ENCODE peak calls at places on chromosomes 6 and 20, in eight cellular contexts. K is neural crest cell, O is WERI-Rb-1, I is vagina, Q is AG09319, P is GM10248, M is GM13976, V is fibroblast of mammary gland. G is an unnamed sample.

GRCh38 chr6:11243861-11244260 is 11.4 kb upstream of the NEDD9 start:
- DNase-seq in Q (no peak), I (no peak), M (no peak), V (no peak), K (no peak), O (no peak), P (no peak), G (no peak)

GRCh38 chr6:5537967-5538366 is 276.7 kb downstream of the FARS2 start:
- DNase-seq in I (no peak), V (peak; percentile 65), K (no peak), O (no peak), P (no peak), Q (no peak), M (no peak), G (no peak)

GRCh38 chr6:24891004-24891403 is 44.8 kb downstream of the RIPOR2 start:
- DNase-seq in M (no peak), P (no peak), K (no peak), V (no peak), O (no peak), I (no peak), Q (no peak), G (no peak)

GRCh38 chr6:170445487-170445886 is 107.6 kb downstream of the PSMB1 start:
- DNase-seq in Q (no peak), O (no peak), V (peak; percentile 28), M (no peak), P (no peak), K (no peak), I (no peak), G (no peak)

GRCh38 chr6:69801225-69801624 is 4.4 kb upstream of the LMBRD1 start:
- DNase-seq in P (no peak), Q (no peak), I (no peak), V (no peak), K (no peak), M (no peak), O (no peak), G (no peak)

GRCh38 chr6:148529010-148529409 is 186.4 kb downstream of the SASH1 start:
- DNase-seq in O (no peak), P (no peak), Q (no peak), V (no peak), M (no peak), I (no peak), K (no peak), G (no peak)

GRCh38 chr6:16684896-16685554 is 76.2 kb downstream of the ATXN1 start:
- DNase-seq in K (no peak), O (no peak), Q (no peak), I (no peak), M (peak; percentile 35), P (peak; percentile 37), V (peak; percentile 88), G (peak; percentile 36)

GRCh38 chr20:51190783-51191180 is 167.9 kb upstream of the KCNG1 start:
- DNase-seq in I (no peak), K (no peak), V (peak; percentile 59), Q (no peak), M (no peak), P (no peak), O (no peak), G (no peak)

GRCh38 chr6:38436726-38437465 is 202.8 kb downstream of the BTBD9 start:
- DNase-seq in V (peak; percentile 78), O (no peak), K (no peak), Q (no peak), I (no peak), P (no peak), M (no peak), G (no peak)

GRCh38 chr6:14635933-14636599 is 518.5 kb downstream of the CD83 start:
- DNase-seq in O (no peak), Q (no peak), K (no peak), V (no peak), M (peak; percentile 48), I (no peak), P (peak; percentile 47), G (peak; percentile 34)

GRCh38 chr6:120938164-120938875 is 396.0 kb downstream of the TBC1D32 start:
- DNase-seq in I (no peak), P (no peak), V (no peak), Q (no peak), O (no peak), K (no peak), M (no peak), G (peak; percentile 6)

GRCh38 chr6:17719323-17720041 is 12.8 kb upstream of the NUP153 start:
- DNase-seq in Q (no peak), I (no peak), O (no peak), M (no peak), P (no peak), K (no peak), V (no peak), G (no peak)

GRCh38 chr6:124688369-124688768 is 273.9 kb upstream of the RNF217 start:
- DNase-seq in O (no peak), V (no peak), M (no peak), P (no peak), I (no peak), Q (no peak), K (no peak), G (no peak)

GRCh38 chr6:76555090-76555489 is 482.6 kb upstream of the IMPG1 start:
- DNase-seq in Q (no peak), P (no peak), M (no peak), V (no peak), K (no peak), I (no peak), O (no peak), G (no peak)

GRCh38 chr20:51985013-51985415 is 182.7 kb upstream of the SALL4 start:
- DNase-seq in K (no peak), Q (peak; percentile 97), V (peak; percentile 96), P (no peak), O (no peak), M (no peak), I (no peak), G (no peak)

GRCh38 chr20:24851346-24852019 is 97.6 kb upstream of the CST7 start:
- DNase-seq in K (no peak), P (no peak), I (no peak), O (no peak), M (no peak), V (no peak), Q (no peak), G (no peak)

GRCh38 chr6:68875403-68875802 is 240.3 kb downstream of the ADGRB3 start:
- DNase-seq in K (no peak), M (no peak), O (no peak), I (no peak), V (no peak), Q (no peak), P (no peak), G (no peak)

GRCh38 chr6:167799033-167799933 is 27.4 kb upstream of the AFDN start:
- DNase-seq in K (no peak), P (no peak), I (no peak), Q (no peak), V (no peak), M (no peak), O (peak; percentile 88), G (no peak)

GRCh38 chr6:135084916-135085269 is 30.3 kb upstream of the HBS1L start:
- DNase-seq in K (no peak), O (no peak), I (no peak), V (no peak), M (no peak), Q (no peak), P (no peak), G (no peak)
- TF ChIP-seq CTCF in K (no peak), O (no peak), I (no peak), V (no peak), M (no peak), Q (no peak), P (no peak), G (no peak)

GRCh38 chr20:1299522-1299921 is 29.4 kb downstream of the SDCBP2 start:
- DNase-seq in M (peak; percentile 56), I (no peak), V (no peak), Q (no peak), P (peak; percentile 43), O (peak; percentile 64), K (no peak), G (no peak)
- TF ChIP-seq CTCF in M (no peak), I (no peak), V (peak; percentile 15), Q (no peak), P (no peak), O (peak; percentile 70), K (peak; percentile 40), G (no peak)

GRCh38 chr6:157099912-157100593 is 223.3 kb downstream of the TMEM242 start:
- DNase-seq in V (no peak), M (peak; percentile 73), P (peak; percentile 71), K (no peak), Q (no peak), I (no peak), O (no peak), G (peak; percentile 65)

GRCh38 chr6:157098999-157099398 is 224.3 kb downstream of the TMEM242 start:
- DNase-seq in I (no peak), Q (no peak), O (no peak), V (no peak), K (no peak), P (no peak), M (no peak), G (no peak)

GRCh38 chr6:157104803-157105202 is 218.5 kb downstream of the TMEM242 start:
- DNase-seq in O (no peak), I (no peak), V (no peak), Q (no peak), P (no peak), K (no peak), M (no peak), G (no peak)

GRCh38 chr6:157097255-157097936 is 225.9 kb downstream of the TMEM242 start:
- DNase-seq in Q (no peak), I (no peak), K (no peak), M (no peak), O (peak; percentile 25), V (no peak), P (no peak), G (no peak)

DNA sequence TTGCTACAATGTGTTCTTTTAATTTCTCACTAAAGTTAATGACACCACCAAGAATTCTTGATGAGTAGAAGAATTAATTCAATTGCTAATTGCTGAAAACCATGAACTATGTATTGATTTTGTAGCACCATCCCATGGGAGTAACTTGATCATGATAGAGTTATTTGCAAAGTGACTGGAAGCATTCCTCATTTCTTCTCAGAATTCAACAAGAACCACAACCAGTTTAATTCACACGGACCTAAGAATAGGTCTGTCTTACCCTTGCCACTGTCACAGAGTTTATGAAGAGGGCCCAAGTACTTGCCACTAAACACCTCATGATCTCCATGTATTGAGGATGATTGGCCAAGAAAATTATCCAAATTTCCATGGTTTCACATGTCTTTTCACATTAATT is 222.2 kb downstream of the TMEM242 start:
- DNase-seq in I (no peak), M (no peak), K (no peak), Q (no peak), V (no peak), O (no peak), P (no peak), G (no peak)
- TF ChIP-seq CTCF in I (no peak), M (no peak), K (no peak), Q (no peak), V (no peak), O (no peak), P (no peak), G (no peak)

DNA sequence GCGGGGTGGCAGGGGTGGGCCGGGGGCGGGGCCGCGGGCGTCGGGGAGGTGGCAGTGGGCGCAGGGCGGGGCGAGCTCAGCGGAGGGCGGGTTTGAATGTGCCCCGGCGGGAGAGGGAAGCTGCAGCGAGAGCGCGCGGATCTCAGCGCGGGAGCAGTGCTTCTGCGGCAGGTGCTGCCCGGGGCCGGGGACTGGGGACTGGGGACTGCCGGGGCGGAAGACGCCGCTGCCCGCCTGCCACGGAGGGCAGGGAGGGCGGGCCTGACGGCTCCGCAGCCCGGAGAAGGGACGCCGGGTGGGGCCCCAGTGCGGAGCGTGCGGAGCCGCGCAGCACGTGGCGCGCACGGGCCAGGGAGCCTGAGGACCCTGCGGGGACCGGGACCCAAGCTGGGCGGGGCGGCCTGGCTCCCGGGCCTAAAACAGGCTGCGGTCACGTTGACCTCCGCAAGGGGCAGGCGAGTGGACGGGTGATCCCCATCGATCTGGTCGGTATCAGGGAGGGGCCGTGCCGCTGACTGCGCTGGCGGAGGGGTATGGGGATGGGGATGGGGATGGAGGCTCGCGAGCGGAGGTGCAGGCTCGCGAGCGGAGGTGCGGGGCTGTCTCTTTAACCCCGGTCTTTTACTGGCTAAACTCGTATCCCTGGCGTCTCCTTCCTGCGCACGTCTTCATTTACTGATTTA is at the start of gene SLC29A1:
- DNase-seq in O (peak; percentile 97), V (no peak), Q (no peak), K (peak; percentile 67), P (peak; percentile 92), I (no peak), M (peak; percentile 94), G (peak; percentile 97)
- TF ChIP-seq CTCF in O (peak; percentile 67), V (no peak), Q (no peak), K (peak; percentile 50), P (no peak), I (no peak), M (no peak), G (no peak)

G was measured in GM20000.